ENCODE peak calls at places on chromosome 16, in four cellular contexts. One of them, this sample, is unnamed.

GRCh38 chr16:81265658-81266451 is 27.4 kb downstream of the BCO1 start:
- DNase-seq in mammary epithelial cell: no peak
- DNase-seq in neuronal stem cell: no peak
- DNase-seq in colonic mucosa: peak; percentile 87
- DNase-seq in this sample: no peak

GRCh38 chr16:56985962-56986360 is 3.4 kb upstream of the NLRC5 start:
- DNase-seq in mammary epithelial cell: no peak
- DNase-seq in neuronal stem cell: no peak
- DNase-seq in colonic mucosa: no peak
- DNase-seq in this sample: no peak

GRCh38 chr16:68404736-68405345 is 43.5 kb downstream of the SMPD3 start:
- DNase-seq in mammary epithelial cell: no peak
- DNase-seq in neuronal stem cell: no peak
- DNase-seq in colonic mucosa: no peak
- DNase-seq in this sample: no peak

GRCh38 chr16:28126684-28127620 is 63.4 kb upstream of the GSG1L start:
- DNase-seq in mammary epithelial cell: no peak
- DNase-seq in neuronal stem cell: no peak
- DNase-seq in colonic mucosa: no peak
- DNase-seq in this sample: no peak

GRCh38 chr16:51968756-51969155 is 578.2 kb downstream of the TOX3 start:
- DNase-seq in mammary epithelial cell: no peak
- DNase-seq in neuronal stem cell: no peak
- DNase-seq in colonic mucosa: no peak
- DNase-seq in this sample: no peak

GRCh38 chr16:86604436-86605220 is 26.3 kb downstream of the FOXL1 start:
- DNase-seq in mammary epithelial cell: no peak
- DNase-seq in neuronal stem cell: no peak
- DNase-seq in colonic mucosa: no peak
- DNase-seq in this sample: no peak

GRCh38 chr16:29775742-29776408 is 2.2 kb upstream of the ZG16 start:
- DNase-seq in mammary epithelial cell: peak; percentile 70
- DNase-seq in neuronal stem cell: no peak
- DNase-seq in colonic mucosa: no peak
- DNase-seq in this sample: no peak

GRCh38 chr16:11155284-11155806 is 100.7 kb downstream of the SOCS1 start:
- DNase-seq in mammary epithelial cell: peak; percentile 66
- DNase-seq in neuronal stem cell: no peak
- DNase-seq in colonic mucosa: no peak
- DNase-seq in this sample: no peak

GRCh38 chr16:76335187-76335974 is 58.2 kb downstream of the CNTNAP4 start:
- DNase-seq in mammary epithelial cell: no peak
- DNase-seq in neuronal stem cell: no peak
- DNase-seq in colonic mucosa: no peak
- DNase-seq in this sample: no peak

GRCh38 chr16:53900678-53901077 is 196.7 kb downstream of the FTO start:
- DNase-seq in mammary epithelial cell: no peak
- DNase-seq in neuronal stem cell: no peak
- DNase-seq in colonic mucosa: no peak
- DNase-seq in this sample: no peak

GRCh38 chr16:79283578-79283977 is 317.0 kb downstream of the MAF start:
- DNase-seq in mammary epithelial cell: no peak
- DNase-seq in neuronal stem cell: no peak
- DNase-seq in colonic mucosa: no peak
- DNase-seq in this sample: no peak

GRCh38 chr16:58011652-58012051 is 10.4 kb downstream of the USB1 start:
- DNase-seq in mammary epithelial cell: no peak
- DNase-seq in neuronal stem cell: no peak
- DNase-seq in colonic mucosa: no peak
- DNase-seq in this sample: no peak

GRCh38 chr16:12201216-12201615 is 224.7 kb downstream of the SNX29 start:
- DNase-seq in mammary epithelial cell: no peak
- DNase-seq in neuronal stem cell: no peak
- DNase-seq in colonic mucosa: no peak
- DNase-seq in this sample: no peak

GRCh38 chr16:63228259-63228658 is 1192.0 kb upstream of the CDH8 start:
- DNase-seq in mammary epithelial cell: no peak
- DNase-seq in neuronal stem cell: no peak
- DNase-seq in colonic mucosa: no peak
- DNase-seq in this sample: no peak

GRCh38 chr16:72705806-72706205 is 342.1 kb downstream of the ZFHX3 start:
- DNase-seq in mammary epithelial cell: no peak
- DNase-seq in neuronal stem cell: no peak
- DNase-seq in colonic mucosa: no peak
- DNase-seq in this sample: no peak

DNA sequence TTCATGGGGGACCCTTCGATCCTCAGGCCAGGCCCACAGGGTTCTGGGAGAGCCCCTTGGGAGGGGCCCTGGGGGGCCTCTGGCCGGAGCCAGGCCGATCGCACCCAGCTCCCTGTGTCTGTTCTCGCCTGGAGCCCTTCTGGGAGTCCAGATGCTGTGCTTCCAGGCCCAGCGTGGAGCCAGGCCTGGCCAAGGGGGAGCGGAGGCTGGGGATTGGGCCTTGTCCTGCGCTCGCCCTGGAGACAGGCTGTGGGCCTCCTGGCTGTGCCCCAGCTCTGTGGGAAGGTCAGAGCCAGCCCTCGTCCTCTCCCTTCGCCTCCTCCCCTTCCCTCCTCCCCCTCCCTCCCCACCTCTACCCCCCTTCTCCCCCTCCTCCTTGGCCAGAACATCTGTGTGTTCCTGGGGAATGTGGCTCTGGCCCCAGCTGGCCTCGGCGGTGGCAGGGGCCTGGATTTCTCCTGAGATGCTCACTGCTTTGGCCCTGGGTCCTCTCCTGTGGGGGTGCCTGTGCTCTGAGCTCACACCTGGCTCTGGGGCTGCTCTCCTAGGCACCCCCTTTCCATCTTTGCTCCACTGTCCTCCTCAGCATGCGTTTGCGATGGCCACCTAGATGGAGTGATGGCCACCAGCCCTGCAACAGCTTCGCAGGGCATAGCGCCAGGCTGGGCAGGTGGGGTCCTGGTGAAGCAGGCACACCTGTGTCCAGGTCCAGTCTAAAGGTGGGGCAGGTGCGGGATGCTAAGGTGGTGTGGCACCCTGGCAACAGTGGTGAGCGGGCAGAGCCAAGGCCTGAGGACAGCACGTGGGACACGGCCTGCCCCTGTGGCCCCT is 90.6 kb upstream of the CIBAR2 start:
- DNase-seq in mammary epithelial cell: no peak
- DNase-seq in neuronal stem cell: peak; percentile 48
- DNase-seq in colonic mucosa: peak; percentile 53
- DNase-seq in this sample: no peak
- H3K9ac ChIP-seq in mammary epithelial cell: no peak overlapping the region
- H3K9ac ChIP-seq in neuronal stem cell: peak overlapping the region; percentile 82
- H3K9ac ChIP-seq in colonic mucosa: peak overlapping the region; percentile 24
- H3K9ac ChIP-seq in this sample: no peak overlapping the region

DNA sequence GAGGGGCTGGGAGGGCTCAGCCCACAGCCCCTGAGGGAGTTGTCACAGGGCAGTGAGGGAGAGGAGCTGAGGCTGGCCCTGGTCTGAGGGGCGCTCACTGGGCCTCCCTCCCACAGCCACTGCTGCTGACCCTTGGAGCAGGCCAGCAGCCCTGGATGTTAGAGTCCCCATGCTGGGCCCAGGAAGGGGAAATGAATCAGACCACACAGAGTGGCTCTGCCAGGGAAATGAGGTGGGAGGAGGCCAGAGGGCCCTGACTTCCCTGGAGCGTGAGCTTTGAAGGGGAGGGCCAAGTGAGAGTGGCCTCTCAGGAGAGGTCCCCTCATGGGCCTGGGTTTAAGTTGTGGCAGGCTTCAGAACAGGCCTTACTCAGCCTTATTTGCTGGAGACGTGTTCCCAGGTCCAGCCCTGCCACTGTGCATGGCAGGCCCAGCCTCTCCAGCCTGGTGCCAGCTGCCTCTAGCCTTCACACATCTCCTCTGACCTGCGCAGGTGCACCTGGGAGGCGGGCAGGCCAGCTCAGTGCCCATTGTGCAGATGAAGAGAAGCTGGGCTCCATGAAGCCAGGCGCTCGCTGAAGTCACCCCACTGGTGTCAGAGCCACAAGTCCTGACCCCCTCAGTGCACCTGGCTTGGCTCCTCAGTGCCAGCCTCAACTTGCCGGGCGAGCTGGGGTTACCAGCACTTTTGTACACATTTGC is 15.4 kb downstream of the GPT2 start:
- DNase-seq in mammary epithelial cell: no peak
- DNase-seq in neuronal stem cell: no peak
- DNase-seq in colonic mucosa: no peak
- DNase-seq in this sample: no peak
- H3K9ac ChIP-seq in mammary epithelial cell: no peak overlapping the region
- H3K9ac ChIP-seq in neuronal stem cell: peak overlapping the region; percentile 44
- H3K9ac ChIP-seq in colonic mucosa: no peak overlapping the region
- H3K9ac ChIP-seq in this sample: no peak overlapping the region

DNA sequence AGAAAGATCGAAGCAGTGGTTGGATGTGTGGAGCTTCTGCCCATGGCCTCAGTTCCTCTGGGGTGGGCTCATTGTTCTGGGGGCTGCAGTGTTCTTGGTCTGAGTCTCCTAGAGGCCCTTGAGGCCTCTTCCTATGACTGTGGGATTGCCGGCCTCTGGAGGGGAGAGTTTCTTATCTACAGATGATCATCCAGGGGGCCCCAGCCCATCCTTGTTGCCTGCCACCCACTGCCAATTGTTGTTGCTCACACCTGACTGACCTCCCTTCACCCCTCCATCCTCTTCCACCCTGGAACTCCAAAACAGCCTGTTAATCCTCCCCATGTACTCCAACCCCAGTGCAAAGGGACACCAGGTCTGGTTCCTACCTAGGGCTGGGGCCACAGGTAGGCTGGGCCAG is 5.9 kb downstream of the B3GNT9 start:
- DNase-seq in mammary epithelial cell: no peak
- DNase-seq in neuronal stem cell: no peak
- DNase-seq in colonic mucosa: no peak
- DNase-seq in this sample: no peak
- H3K9ac ChIP-seq in mammary epithelial cell: no peak overlapping the region
- H3K9ac ChIP-seq in neuronal stem cell: no peak overlapping the region
- H3K9ac ChIP-seq in colonic mucosa: no peak overlapping the region
- H3K9ac ChIP-seq in this sample: no peak overlapping the region

GRCh38 chr16:69925311-69925710 is 25.8 kb upstream of the CLEC18A start:
- DNase-seq in mammary epithelial cell: no peak
- DNase-seq in neuronal stem cell: no peak
- DNase-seq in colonic mucosa: no peak
- DNase-seq in this sample: no peak

GRCh38 chr16:69926241-69926640 is 24.9 kb upstream of the CLEC18A start:
- DNase-seq in mammary epithelial cell: no peak
- DNase-seq in neuronal stem cell: no peak
- DNase-seq in colonic mucosa: no peak
- DNase-seq in this sample: no peak

GRCh38 chr16:69924777-69925191 is 26.4 kb upstream of the CLEC18A start:
- DNase-seq in mammary epithelial cell: peak; percentile 74
- DNase-seq in neuronal stem cell: no peak
- DNase-seq in colonic mucosa: no peak
- DNase-seq in this sample: no peak

GRCh38 chr16:69922200-69922599 is 28.9 kb upstream of the CLEC18A start:
- DNase-seq in mammary epithelial cell: no peak
- DNase-seq in neuronal stem cell: no peak
- DNase-seq in colonic mucosa: no peak
- DNase-seq in this sample: no peak

GRCh38 chr16:69924041-69924775 is 26.9 kb upstream of the CLEC18A start:
- DNase-seq in mammary epithelial cell: no peak
- DNase-seq in neuronal stem cell: no peak
- DNase-seq in colonic mucosa: no peak
- DNase-seq in this sample: no peak
- H3K9ac ChIP-seq in mammary epithelial cell: no peak overlapping the region
- H3K9ac ChIP-seq in neuronal stem cell: no peak overlapping the region
- H3K9ac ChIP-seq in colonic mucosa: no peak overlapping the region
- H3K9ac ChIP-seq in this sample: no peak overlapping the region

GRCh38 chr16:84739349-84740124 is 39.7 kb downstream of the USP10 start:
- DNase-seq in mammary epithelial cell: peak; percentile 78
- DNase-seq in neuronal stem cell: no peak
- DNase-seq in colonic mucosa: no peak
- DNase-seq in this sample: no peak
- H3K9ac ChIP-seq in mammary epithelial cell: no peak overlapping the region
- H3K9ac ChIP-seq in neuronal stem cell: no peak overlapping the region
- H3K9ac ChIP-seq in colonic mucosa: no peak overlapping the region
- H3K9ac ChIP-seq in this sample: no peak overlapping the region

GRCh38 chr16:31715915-31716314 is 157.7 kb upstream of the ZNF267 start:
- DNase-seq in mammary epithelial cell: no peak
- DNase-seq in neuronal stem cell: no peak
- DNase-seq in colonic mucosa: no peak
- DNase-seq in this sample: no peak
- H3K9ac ChIP-seq in mammary epithelial cell: no peak overlapping the region
- H3K9ac ChIP-seq in neuronal stem cell: peak overlapping the region; percentile 25
- H3K9ac ChIP-seq in colonic mucosa: no peak overlapping the region
- H3K9ac ChIP-seq in this sample: no peak overlapping the region